ENCODE peak calls at places on chromosomes 12 and 14, in seven cellular contexts. K, V, C, N, D, B and A are unnamed samples.

GRCh38 chr14:53683229-53683628 is 273.4 kb downstream of the BMP4 start:
- DNase-seq in K (no peak), B (no peak), N (no peak), D (no peak), V (peak; percentile 11), C (no peak), A (no peak)

GRCh38 chr12:67193705-67194104 is 75.5 kb upstream of the CAND1 start:
- DNase-seq in V (peak; percentile 26), K (no peak), N (peak; percentile 23), B (no peak), D (no peak), C (no peak), A (peak; percentile 42)

GRCh38 chr14:92448786-92449185 is 64.8 kb upstream of the RIN3 start:
- DNase-seq in N (no peak), K (no peak), V (no peak), D (no peak), C (no peak), B (no peak), A (no peak)

GRCh38 chr14:52129733-52130132 is 60.9 kb upstream of the NID2 start:
- DNase-seq in C (no peak), K (no peak), N (no peak), V (no peak), D (no peak), B (no peak), A (no peak)

GRCh38 chr14:39230416-39230815 is 3.3 kb upstream of the MIA2 start:
- DNase-seq in B (no peak), K (no peak), N (peak; percentile 42), C (no peak), D (no peak), V (no peak), A (no peak)

GRCh38 chr14:61929651-61930050 is 167.4 kb downstream of the SNAPC1 start:
- DNase-seq in V (no peak), B (no peak), C (no peak), D (no peak), K (no peak), N (no peak), A (no peak)

GRCh38 chr12:11944321-11944720 is 126.4 kb upstream of the BCL2L14 start:
- DNase-seq in N (no peak), B (peak; percentile 62), K (no peak), C (no peak), D (no peak), V (no peak), A (no peak)

GRCh38 chr12:127214196-127214595 is 1052.8 kb upstream of the TMEM132C start:
- DNase-seq in C (no peak), V (no peak), K (no peak), D (no peak), N (no peak), B (no peak), A (no peak)

GRCh38 chr14:30443368-30444007 is 115.5 kb upstream of the G2E3 start:
- DNase-seq in K (no peak), N (peak; percentile 46), V (peak; percentile 12), B (no peak), D (no peak), C (no peak), A (peak; percentile 20)

GRCh38 chr14:76977793-76978730 is 50.4 kb downstream of the IRF2BPL start:
- DNase-seq in N (peak; percentile 91), B (no peak), K (peak; percentile 44), V (no peak), C (peak; percentile 41), D (no peak), A (peak; percentile 72)

GRCh38 chr12:50302686-50303085 is 19.4 kb upstream of the LIMA1 start:
- DNase-seq in D (no peak), C (no peak), B (no peak), K (no peak), V (no peak), N (peak; percentile 85), A (no peak)

GRCh38 chr14:86015916-86016315 is 486.0 kb downstream of the FLRT2 start:
- DNase-seq in C (no peak), B (no peak), K (no peak), D (no peak), V (no peak), N (peak; percentile 82), A (peak; percentile 3)

GRCh38 chr12:45878630-45879255 is 111.6 kb downstream of the SCAF11 start:
- DNase-seq in C (no peak), V (no peak), B (no peak), N (peak; percentile 24), D (no peak), K (no peak), A (no peak)

GRCh38 chr12:71636704-71637115 is 26.9 kb downstream of the ZFC3H1 start:
- DNase-seq in D (no peak), K (peak; percentile 27), B (no peak), N (peak; percentile 72), C (no peak), V (peak; percentile 46), A (peak; percentile 35)

GRCh38 chr12:28027328-28027727 is 54.8 kb upstream of the PTHLH start:
- DNase-seq in C (no peak), B (no peak), D (no peak), N (no peak), V (no peak), K (no peak), A (no peak)

GRCh38 chr14:90409209-90409730 is 12.4 kb downstream of the CALM1 start:
- DNase-seq in D (peak; percentile 72), C (no peak), B (peak; percentile 92), N (peak; percentile 98), K (peak; percentile 90), V (peak; percentile 79), A (peak; percentile 98)

GRCh38 chr12:103652808-103653207 is 65.7 kb downstream of the STAB2 start:
- DNase-seq in N (no peak), V (no peak), K (no peak), D (no peak), C (no peak), B (no peak), A (no peak)

GRCh38 chr14:24690492-24690891 is 56.5 kb upstream of the GZMB start:
- DNase-seq in B (peak; percentile 34), K (no peak), C (no peak), V (no peak), N (no peak), D (no peak), A (no peak)

GRCh38 chr14:28755930-28756895 is 10.4 kb upstream of the FOXG1 start:
- DNase-seq in B (no peak), K (no peak), D (no peak), N (no peak), V (no peak), C (no peak), A (no peak)

DNA sequence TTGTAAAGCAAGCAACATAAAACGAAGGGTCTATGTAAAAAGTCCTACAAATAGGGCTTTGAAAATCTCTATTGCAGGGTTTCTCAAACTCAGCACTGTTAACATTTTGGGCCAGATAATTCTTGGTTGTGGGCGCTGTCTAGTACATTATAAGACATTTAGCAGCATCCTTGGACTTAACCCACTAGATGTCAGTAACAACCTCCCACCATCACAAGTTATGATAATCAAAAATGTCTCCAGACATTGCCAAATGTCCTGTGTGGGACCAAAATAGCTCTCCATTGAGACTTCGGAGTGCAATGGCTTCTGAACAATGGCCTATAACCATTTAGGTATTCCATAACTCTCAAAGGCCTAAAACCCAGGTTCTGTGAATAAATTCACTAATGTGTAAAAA is 22.9 kb upstream of the DHRS7 start:
- DNase-seq in N (no peak), C (no peak), D (no peak), K (no peak), V (no peak), B (no peak), A (no peak)
- TF ChIP-seq CTCF in N (no peak), C (peak; percentile 36), D (no peak), K (no peak), V (no peak), B (no peak), A (peak; percentile 30)

DNA sequence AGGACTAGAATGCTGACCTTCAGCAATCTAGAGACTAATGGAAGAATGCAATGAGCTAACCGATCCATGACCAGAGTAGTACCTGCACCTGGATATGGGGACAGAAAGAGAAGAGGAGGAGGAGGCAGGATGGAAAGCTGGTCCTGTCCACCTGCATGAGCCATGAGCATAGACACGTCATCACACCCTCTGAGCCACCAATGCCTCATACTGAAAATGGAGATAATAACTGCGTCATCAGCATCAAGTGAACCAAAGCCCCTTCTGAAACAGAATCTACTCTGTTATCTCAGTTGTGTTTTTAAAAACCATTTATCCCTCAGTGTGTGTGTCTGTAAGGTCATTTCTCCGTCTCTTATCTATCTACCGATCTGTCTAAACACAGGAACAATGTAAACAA is 327.0 kb downstream of the BCL11B start:
- DNase-seq in N (no peak), D (no peak), V (no peak), C (no peak), B (no peak), K (no peak), A (no peak)
- H3K27me3 ChIP-seq in N (no peaks in the 10 kb centered on the region), D (no peaks in the 10 kb centered on the region), V (no peaks in the 10 kb centered on the region), C (peaks cover 4% of the 10 kb centered on the region), B (no peaks in the 10 kb centered on the region), K (no peaks in the 10 kb centered on the region), A (no peaks in the 10 kb centered on the region)

GRCh38 chr14:20667957-20668356 is 16.4 kb upstream of the RNASE4 start:
- DNase-seq in N (no peak), K (no peak), C (no peak), B (no peak), D (no peak), V (no peak), A (no peak)
- H3K27ac ChIP-seq in N (no peak overlapping the region), K (no peak overlapping the region), C (no peak overlapping the region), B (no peak overlapping the region), D (no peak overlapping the region), V (no peak overlapping the region), A (no peak overlapping the region)

GRCh38 chr12:121223947-121224285 is 14.0 kb downstream of the P2RX4 start:
- DNase-seq in B (no peak), C (no peak), N (no peak), K (no peak), D (no peak), V (no peak), A (no peak)

GRCh38 chr12:121224591-121224990 is 14.7 kb downstream of the P2RX4 start:
- DNase-seq in K (no peak), V (no peak), C (no peak), D (no peak), N (no peak), B (no peak), A (no peak)

GRCh38 chr12:121226399-121226798 is 16.5 kb downstream of the P2RX4 start:
- DNase-seq in B (no peak), C (no peak), D (no peak), V (no peak), N (no peak), K (no peak), A (no peak)

GRCh38 chr12:121222847-121223246 is 12.9 kb downstream of the P2RX4 start:
- DNase-seq in C (no peak), D (no peak), B (no peak), K (no peak), N (no peak), V (no peak), A (no peak)

DNA sequence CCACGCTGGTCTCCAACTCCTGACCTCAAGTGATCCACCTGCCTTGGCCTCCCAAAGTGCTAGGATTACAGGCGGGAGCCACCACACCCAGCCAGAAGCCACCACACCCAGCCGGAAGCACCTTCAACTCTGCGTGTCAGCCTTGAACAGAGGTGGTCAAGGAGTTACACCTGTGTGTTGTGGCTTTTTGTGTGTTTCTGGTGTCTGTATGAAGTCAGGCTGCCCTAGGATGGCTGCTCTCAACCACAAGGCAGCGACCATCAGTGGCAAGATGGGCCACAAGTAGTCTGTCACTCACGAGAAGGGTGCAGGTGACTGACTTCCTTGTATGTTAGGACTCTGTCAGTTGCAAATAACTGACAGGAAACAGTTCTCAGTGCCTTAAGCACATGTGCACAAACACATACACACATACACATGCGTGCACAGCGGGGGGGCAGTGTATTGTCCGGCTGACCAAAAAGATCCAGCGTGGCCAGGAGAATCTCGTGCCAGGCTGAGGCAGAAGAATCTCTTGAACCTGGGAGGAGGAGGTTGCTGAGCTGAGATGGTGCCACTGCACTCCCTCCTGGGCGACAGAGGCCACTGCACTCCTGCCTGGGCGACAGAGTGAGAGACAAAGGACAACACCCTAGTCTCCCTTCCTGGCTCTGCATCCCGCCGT is 13.5 kb downstream of the P2RX4 start:
- DNase-seq in N (no peak), C (no peak), K (no peak), V (peak; percentile 12), D (no peak), B (no peak), A (peak; percentile 5)
- TF ChIP-seq CTCF in N (peak; percentile 25), C (no peak), K (peak; percentile 25), V (peak; percentile 33), D (no peak), B (no peak), A (peak; percentile 62)